ENCODE peak calls at places on chromosomes 11 and 22, in seven cellular contexts. U, K, R, W, Y, F and S are unnamed samples.

GRCh38 chr11:422249-422656 is 7.5 kb upstream of the SIGIRR start:
- DNase-seq in U (peak; percentile 7), K (no peak), R (no peak), W (no peak), Y (no peak), F (peak; percentile 23), S (peak; percentile 7)

GRCh38 chr22:37258005-37258790 is 14.1 kb upstream of the RAC2 start:
- DNase-seq in U (no peak), K (no peak), R (no peak), W (no peak), Y (no peak), F (no peak), S (no peak)

GRCh38 chr11:134390706-134391105 is 21.3 kb downstream of the B3GAT1 start:
- DNase-seq in U (no peak), K (no peak), R (no peak), W (no peak), Y (no peak), F (no peak), S (no peak)

GRCh38 chr11:127470485-127470884 is 469.9 kb upstream of the KIRREL3 start:
- DNase-seq in U (no peak), K (peak; percentile 60), R (no peak), W (no peak), Y (no peak), F (no peak), S (no peak)

GRCh38 chr22:49025791-49026475 is 801.7 kb downstream of the BRD1 start:
- DNase-seq in U (peak; percentile 8), K (no peak), R (no peak), W (no peak), Y (no peak), F (peak; percentile 43), S (no peak)

GRCh38 chr11:132987936-132988335 is 544.4 kb downstream of the OPCML start:
- DNase-seq in U (no peak), K (no peak), R (no peak), W (no peak), Y (no peak), F (no peak), S (no peak)

GRCh38 chr11:113401718-113402117 is 14.1 kb downstream of the ANKK1 start:
- DNase-seq in U (no peak), K (no peak), R (no peak), W (peak; percentile 95), Y (peak; percentile 72), F (peak; percentile 92), S (no peak)

GRCh38 chr11:113629562-113629961 is 76.5 kb downstream of the TMPRSS5 start:
- DNase-seq in U (no peak), K (no peak), R (no peak), W (no peak), Y (no peak), F (no peak), S (no peak)

GRCh38 chr11:704189-704798 is 1.7 kb upstream of the EPS8L2 start:
- DNase-seq in U (no peak), K (no peak), R (no peak), W (no peak), Y (no peak), F (peak; percentile 50), S (no peak)

GRCh38 chr11:98725471-98725870 is 295.3 kb upstream of the CNTN5 start:
- DNase-seq in U (no peak), K (no peak), R (no peak), W (no peak), Y (no peak), F (no peak), S (no peak)

GRCh38 chr11:74541466-74541865 is 47.9 kb upstream of the LIPT2 start:
- DNase-seq in U (no peak), K (no peak), R (no peak), W (no peak), Y (no peak), F (no peak), S (no peak)

GRCh38 chr11:31783264-31783663 is 27.9 kb downstream of the PAX6 start:
- DNase-seq in U (no peak), K (no peak), R (no peak), W (no peak), Y (no peak), F (no peak), S (no peak)

GRCh38 chr22:50526849-50527801 is 1.7 kb upstream of the SCO2 start:
- DNase-seq in U (no peak), K (peak; percentile 36), R (no peak), W (no peak), Y (peak; percentile 72), F (peak; percentile 87), S (no peak)

GRCh38 chr11:100682247-100682969 is 4.7 kb upstream of the ARHGAP42 start:
- DNase-seq in U (no peak), K (no peak), R (no peak), W (no peak), Y (no peak), F (no peak), S (no peak)

GRCh38 chr11:14672635-14673034 is 29.0 kb downstream of the PDE3B start:
- DNase-seq in U (no peak), K (no peak), R (no peak), W (no peak), Y (no peak), F (no peak), S (no peak)

GRCh38 chr22:40499187-40499753 is 128.9 kb downstream of the SGSM3 start:
- DNase-seq in U (no peak), K (no peak), R (no peak), W (no peak), Y (peak; percentile 37), F (no peak), S (no peak)

GRCh38 chr11:60951909-60952741 is at the start of gene SLC15A3:
- DNase-seq in U (peak; percentile 65), K (no peak), R (no peak), W (no peak), Y (peak; percentile 60), F (peak; percentile 85), S (no peak)

GRCh38 chr22:39166547-39166946 is 14.1 kb upstream of the CBX7 start:
- DNase-seq in U (no peak), K (no peak), R (no peak), W (no peak), Y (no peak), F (no peak), S (no peak)

GRCh38 chr22:20918663-20919220 is 1.5 kb downstream of the CRKL start:
- DNase-seq in U (no peak), K (no peak), R (no peak), W (no peak), Y (no peak), F (no peak), S (no peak)

GRCh38 chr11:118608268-118609214 is 1.1 kb downstream of the PHLDB1 start:
- DNase-seq in U (peak; percentile 89), K (peak; percentile 45), R (peak; percentile 76), W (no peak), Y (peak; percentile 59), F (peak; percentile 93), S (peak; percentile 67)

GRCh38 chr11:27770576-27770975 is 70.3 kb upstream of the BDNF start:
- DNase-seq in U (no peak), K (no peak), R (no peak), W (no peak), Y (no peak), F (no peak), S (no peak)

GRCh38 chr11:70725786-70726185 is 327.5 kb downstream of the CTTN start:
- DNase-seq in U (no peak), K (no peak), R (no peak), W (no peak), Y (no peak), F (no peak), S (no peak)

GRCh38 chr11:81497202-81497804 is 1236.4 kb downstream of the FAM181B start:
- DNase-seq in U (no peak), K (no peak), R (no peak), W (peak; percentile 14), Y (no peak), F (no peak), S (no peak)

GRCh38 chr11:84887055-84887629 is 740.0 kb downstream of the DLG2 start:
- DNase-seq in U (no peak), K (no peak), R (no peak), W (no peak), Y (no peak), F (no peak), S (no peak)